ENCODE peak calls at places on chromosomes 11 and 22, in seven cellular contexts. One of them, this sample, is unnamed.

GRCh38 chr22:25028841-25029141 is 76.3 kb downstream of the KIAA1671 start:
- DNase-seq in fibroblast of lung: no peak
- DNase-seq in CD4-positive, alpha-beta T cell: no peak
- DNase-seq in lower lobe of right lung: no peak
- DNase-seq in heart right ventricle: no peak
- DNase-seq in A549: no peak
- DNase-seq in thoracic aorta: no peak
- DNase-seq in this sample: no peak

GRCh38 chr11:15539645-15540044 is 424.9 kb downstream of the INSC start:
- DNase-seq in fibroblast of lung: no peak
- DNase-seq in CD4-positive, alpha-beta T cell: no peak
- DNase-seq in lower lobe of right lung: no peak
- DNase-seq in heart right ventricle: no peak
- DNase-seq in A549: no peak
- DNase-seq in thoracic aorta: no peak
- DNase-seq in this sample: no peak

GRCh38 chr11:78886616-78887015 is 312.0 kb upstream of the NARS2 start:
- DNase-seq in fibroblast of lung: peak; percentile 54
- DNase-seq in CD4-positive, alpha-beta T cell: no peak
- DNase-seq in lower lobe of right lung: no peak
- DNase-seq in heart right ventricle: no peak
- DNase-seq in A549: no peak
- DNase-seq in thoracic aorta: no peak
- DNase-seq in this sample: no peak

GRCh38 chr22:37284807-37285355 is 2.6 kb downstream of the CYTH4 start:
- DNase-seq in fibroblast of lung: no peak
- DNase-seq in CD4-positive, alpha-beta T cell: peak; percentile 34
- DNase-seq in lower lobe of right lung: peak; percentile 83
- DNase-seq in heart right ventricle: peak; percentile 49
- DNase-seq in A549: no peak
- DNase-seq in thoracic aorta: no peak
- DNase-seq in this sample: no peak

GRCh38 chr11:88849368-88849767 is 216.4 kb downstream of the GRM5 start:
- DNase-seq in fibroblast of lung: peak; percentile 6
- DNase-seq in CD4-positive, alpha-beta T cell: no peak
- DNase-seq in lower lobe of right lung: no peak
- DNase-seq in heart right ventricle: no peak
- DNase-seq in A549: no peak
- DNase-seq in thoracic aorta: no peak
- DNase-seq in this sample: no peak

GRCh38 chr11:27216268-27217149 is 146.5 kb downstream of the CCDC34 start:
- DNase-seq in fibroblast of lung: peak; percentile 77
- DNase-seq in CD4-positive, alpha-beta T cell: no peak
- DNase-seq in lower lobe of right lung: peak; percentile 49
- DNase-seq in heart right ventricle: peak; percentile 75
- DNase-seq in A549: no peak
- DNase-seq in thoracic aorta: no peak
- DNase-seq in this sample: no peak

GRCh38 chr11:133894956-133895549 is 49.7 kb upstream of the SPATA19 start:
- DNase-seq in fibroblast of lung: no peak
- DNase-seq in CD4-positive, alpha-beta T cell: no peak
- DNase-seq in lower lobe of right lung: no peak
- DNase-seq in heart right ventricle: no peak
- DNase-seq in A549: no peak
- DNase-seq in thoracic aorta: no peak
- DNase-seq in this sample: no peak

GRCh38 chr11:14860511-14860910 is 31.5 kb downstream of the CYP2R1 start:
- DNase-seq in fibroblast of lung: no peak
- DNase-seq in CD4-positive, alpha-beta T cell: no peak
- DNase-seq in lower lobe of right lung: no peak
- DNase-seq in heart right ventricle: no peak
- DNase-seq in A549: no peak
- DNase-seq in thoracic aorta: no peak
- DNase-seq in this sample: no peak

GRCh38 chr22:26835023-26835422 is 177.6 kb downstream of the MIAT start:
- DNase-seq in fibroblast of lung: no peak
- DNase-seq in CD4-positive, alpha-beta T cell: no peak
- DNase-seq in lower lobe of right lung: no peak
- DNase-seq in heart right ventricle: no peak
- DNase-seq in A549: no peak
- DNase-seq in thoracic aorta: no peak
- DNase-seq in this sample: no peak

GRCh38 chr22:32828150-32828549 is 26.6 kb downstream of the TIMP3 start:
- DNase-seq in fibroblast of lung: no peak
- DNase-seq in CD4-positive, alpha-beta T cell: no peak
- DNase-seq in lower lobe of right lung: no peak
- DNase-seq in heart right ventricle: no peak
- DNase-seq in A549: no peak
- DNase-seq in thoracic aorta: no peak
- DNase-seq in this sample: no peak

GRCh38 chr11:20035701-20036601 is 124.3 kb downstream of the DBX1 start:
- DNase-seq in fibroblast of lung: peak; percentile 97
- DNase-seq in CD4-positive, alpha-beta T cell: no peak
- DNase-seq in lower lobe of right lung: no peak
- DNase-seq in heart right ventricle: no peak
- DNase-seq in A549: peak; percentile 96
- DNase-seq in thoracic aorta: no peak
- DNase-seq in this sample: no peak

GRCh38 chr11:61922539-61922938 is 5.2 kb upstream of the RAB3IL1 start:
- DNase-seq in fibroblast of lung: peak; percentile 82
- DNase-seq in CD4-positive, alpha-beta T cell: no peak
- DNase-seq in lower lobe of right lung: peak; percentile 72
- DNase-seq in heart right ventricle: peak; percentile 74
- DNase-seq in A549: no peak
- DNase-seq in thoracic aorta: no peak
- DNase-seq in this sample: no peak

GRCh38 chr11:69388210-69388609 is 93.3 kb upstream of the LINC01488 start:
- DNase-seq in fibroblast of lung: no peak
- DNase-seq in CD4-positive, alpha-beta T cell: no peak
- DNase-seq in lower lobe of right lung: no peak
- DNase-seq in heart right ventricle: no peak
- DNase-seq in A549: no peak
- DNase-seq in thoracic aorta: no peak
- DNase-seq in this sample: no peak

GRCh38 chr11:88552377-88553029 is 215.0 kb upstream of the CTSC start:
- DNase-seq in fibroblast of lung: peak; percentile 43
- DNase-seq in CD4-positive, alpha-beta T cell: peak; percentile 2
- DNase-seq in lower lobe of right lung: peak; percentile 50
- DNase-seq in heart right ventricle: peak; percentile 14
- DNase-seq in A549: peak; percentile 68
- DNase-seq in thoracic aorta: no peak
- DNase-seq in this sample: no peak

GRCh38 chr22:16917144-16918003 is 90.6 kb downstream of the GAB4 start:
- DNase-seq in fibroblast of lung: peak; percentile 4
- DNase-seq in CD4-positive, alpha-beta T cell: peak; percentile 14
- DNase-seq in lower lobe of right lung: peak; percentile 64
- DNase-seq in heart right ventricle: peak; percentile 49
- DNase-seq in A549: peak; percentile 65
- DNase-seq in thoracic aorta: no peak
- DNase-seq in this sample: no peak

GRCh38 chr22:29855611-29856181 is 17.6 kb upstream of the ASCC2 start:
- DNase-seq in fibroblast of lung: no peak
- DNase-seq in CD4-positive, alpha-beta T cell: no peak
- DNase-seq in lower lobe of right lung: no peak
- DNase-seq in heart right ventricle: peak; percentile 69
- DNase-seq in A549: no peak
- DNase-seq in thoracic aorta: no peak
- DNase-seq in this sample: no peak

GRCh38 chr11:14093065-14093464 is 130.5 kb downstream of the SPON1 start:
- DNase-seq in fibroblast of lung: no peak
- DNase-seq in CD4-positive, alpha-beta T cell: no peak
- DNase-seq in lower lobe of right lung: no peak
- DNase-seq in heart right ventricle: no peak
- DNase-seq in A549: no peak
- DNase-seq in thoracic aorta: no peak
- DNase-seq in this sample: no peak

GRCh38 chr22:37661160-37661924 is 2.8 kb downstream of the PDXP start:
- DNase-seq in fibroblast of lung: peak; percentile 76
- DNase-seq in CD4-positive, alpha-beta T cell: no peak
- DNase-seq in lower lobe of right lung: no peak
- DNase-seq in heart right ventricle: no peak
- DNase-seq in A549: no peak
- DNase-seq in thoracic aorta: no peak
- DNase-seq in this sample: no peak

GRCh38 chr22:48653929-48654328 is 1173.7 kb downstream of the BRD1 start:
- DNase-seq in fibroblast of lung: no peak
- DNase-seq in CD4-positive, alpha-beta T cell: no peak
- DNase-seq in lower lobe of right lung: no peak
- DNase-seq in heart right ventricle: no peak
- DNase-seq in A549: no peak
- DNase-seq in thoracic aorta: no peak
- DNase-seq in this sample: no peak
- H3K27ac ChIP-seq in fibroblast of lung: no peak overlapping the region
- H3K27ac ChIP-seq in CD4-positive, alpha-beta T cell: no peak overlapping the region
- H3K27ac ChIP-seq in lower lobe of right lung: no peak overlapping the region
- H3K27ac ChIP-seq in heart right ventricle: no peak overlapping the region
- H3K27ac ChIP-seq in A549: no peak overlapping the region
- H3K27ac ChIP-seq in thoracic aorta: no peak overlapping the region
- H3K27ac ChIP-seq in this sample: no peak overlapping the region

GRCh38 chr11:113567097-113567496 is 91.9 kb upstream of the DRD2 start:
- DNase-seq in fibroblast of lung: no peak
- DNase-seq in CD4-positive, alpha-beta T cell: no peak
- DNase-seq in lower lobe of right lung: no peak
- DNase-seq in heart right ventricle: no peak
- DNase-seq in A549: no peak
- DNase-seq in thoracic aorta: no peak
- DNase-seq in this sample: no peak
- H3K27ac ChIP-seq in fibroblast of lung: no peak overlapping the region
- H3K27ac ChIP-seq in CD4-positive, alpha-beta T cell: no peak overlapping the region
- H3K27ac ChIP-seq in lower lobe of right lung: no peak overlapping the region
- H3K27ac ChIP-seq in heart right ventricle: no peak overlapping the region
- H3K27ac ChIP-seq in A549: no peak overlapping the region
- H3K27ac ChIP-seq in thoracic aorta: no peak overlapping the region
- H3K27ac ChIP-seq in this sample: no peak overlapping the region

DNA sequence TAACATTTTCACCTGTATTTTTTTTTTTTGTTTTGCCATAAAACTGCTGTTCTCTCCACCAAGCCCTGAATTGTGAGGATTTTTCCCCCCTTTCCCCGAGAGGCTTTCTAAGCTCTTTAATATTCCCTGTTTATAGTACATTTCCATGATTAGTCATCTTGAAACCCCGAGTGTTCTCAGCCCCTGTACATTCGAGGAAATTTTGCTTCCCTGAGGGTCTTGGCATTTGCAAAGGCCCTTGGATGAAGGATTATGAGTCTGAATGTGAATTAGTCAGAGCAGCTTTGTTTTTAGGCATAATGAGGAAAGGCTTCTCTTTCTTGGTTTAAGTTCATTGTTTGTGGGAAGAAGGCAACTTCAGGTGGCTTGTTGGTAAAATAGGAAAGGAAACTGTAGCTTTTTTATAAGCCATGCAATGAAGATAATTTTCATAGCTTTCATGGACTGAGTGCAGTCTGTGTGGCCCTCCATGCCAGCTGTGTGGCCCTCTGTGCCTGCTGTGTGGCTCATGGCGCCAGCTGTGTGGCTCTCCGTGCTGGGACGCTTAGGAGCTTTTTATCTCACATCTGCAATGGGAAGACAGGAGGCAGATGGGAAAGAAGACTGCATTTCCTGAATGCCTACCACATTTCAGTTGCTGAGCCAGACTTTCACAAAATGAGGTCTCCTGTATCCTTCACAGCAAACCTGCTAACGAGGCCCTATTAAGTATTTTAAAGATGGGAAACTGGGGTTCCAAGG is 129.0 kb downstream of the TEAD1 start:
- DNase-seq in fibroblast of lung: peak; percentile 68
- DNase-seq in CD4-positive, alpha-beta T cell: no peak
- DNase-seq in lower lobe of right lung: no peak
- DNase-seq in heart right ventricle: no peak
- DNase-seq in A549: no peak
- DNase-seq in thoracic aorta: no peak
- DNase-seq in this sample: no peak
- H3K27ac ChIP-seq in fibroblast of lung: peak overlapping the region; percentile 46
- H3K27ac ChIP-seq in CD4-positive, alpha-beta T cell: no peak overlapping the region
- H3K27ac ChIP-seq in lower lobe of right lung: peak overlapping the region; percentile 74
- H3K27ac ChIP-seq in heart right ventricle: no peak overlapping the region
- H3K27ac ChIP-seq in A549: peak overlapping the region; percentile 89
- H3K27ac ChIP-seq in thoracic aorta: no peak overlapping the region
- H3K27ac ChIP-seq in this sample: peak overlapping the region; percentile 64

GRCh38 chr11:3155216-3155615 is 9.9 kb downstream of the OSBPL5 start:
- DNase-seq in fibroblast of lung: no peak
- DNase-seq in CD4-positive, alpha-beta T cell: no peak
- DNase-seq in lower lobe of right lung: peak; percentile 40
- DNase-seq in heart right ventricle: peak; percentile 21
- DNase-seq in A549: no peak
- DNase-seq in thoracic aorta: no peak
- DNase-seq in this sample: no peak
- H3K27ac ChIP-seq in fibroblast of lung: peak overlapping the region; percentile 90
- H3K27ac ChIP-seq in CD4-positive, alpha-beta T cell: no peak overlapping the region
- H3K27ac ChIP-seq in lower lobe of right lung: no peak overlapping the region
- H3K27ac ChIP-seq in heart right ventricle: no peak overlapping the region
- H3K27ac ChIP-seq in A549: no peak overlapping the region
- H3K27ac ChIP-seq in thoracic aorta: peak overlapping the region; percentile 96
- H3K27ac ChIP-seq in this sample: peak overlapping the region; percentile 55

GRCh38 chr11:60912223-60912850 is 1.6 kb upstream of the TMEM109 start:
- DNase-seq in fibroblast of lung: no peak
- DNase-seq in CD4-positive, alpha-beta T cell: no peak
- DNase-seq in lower lobe of right lung: no peak
- DNase-seq in heart right ventricle: no peak
- DNase-seq in A549: no peak
- DNase-seq in thoracic aorta: no peak
- DNase-seq in this sample: no peak
- H3K27ac ChIP-seq in fibroblast of lung: no peak overlapping the region
- H3K27ac ChIP-seq in CD4-positive, alpha-beta T cell: peak overlapping the region; percentile 97
- H3K27ac ChIP-seq in lower lobe of right lung: no peak overlapping the region
- H3K27ac ChIP-seq in heart right ventricle: peak overlapping the region; percentile 90
- H3K27ac ChIP-seq in A549: no peak overlapping the region
- H3K27ac ChIP-seq in thoracic aorta: no peak overlapping the region
- H3K27ac ChIP-seq in this sample: no peak overlapping the region

DNA sequence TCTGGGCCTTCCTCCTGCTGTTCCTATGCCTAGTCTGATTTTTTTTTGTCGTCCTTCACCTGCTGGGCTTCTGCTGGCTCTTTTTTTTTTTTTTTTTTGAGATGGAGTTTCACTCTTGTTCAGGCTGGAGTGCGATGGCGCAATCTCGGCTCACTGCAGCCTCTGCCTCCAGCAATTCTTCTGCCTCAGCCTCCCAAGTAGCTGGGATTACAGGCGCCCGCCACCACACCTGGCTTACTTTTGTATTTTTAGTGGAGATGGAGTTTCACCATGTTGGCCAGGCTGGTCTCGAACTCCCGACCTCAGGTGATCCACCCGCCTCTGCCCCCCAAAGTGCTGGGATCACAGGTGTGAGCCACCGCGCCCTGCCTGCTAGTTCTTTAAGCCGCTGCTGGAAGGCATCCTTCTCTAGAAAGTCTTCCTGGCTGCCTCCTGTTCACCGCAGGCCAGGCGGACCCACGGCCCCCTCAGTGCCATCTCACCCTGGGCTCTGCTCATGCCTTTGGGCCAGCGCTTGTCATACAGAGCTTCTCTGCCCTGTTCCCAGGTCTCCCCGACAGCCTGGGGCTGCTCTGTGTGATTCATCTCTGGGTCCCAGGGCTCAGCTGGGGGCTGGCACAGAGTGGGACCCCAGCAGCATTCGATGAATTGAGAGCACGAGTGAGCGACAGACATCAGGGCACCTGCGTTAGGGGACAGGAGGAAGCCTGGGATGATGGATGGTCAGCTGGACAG is 23.6 kb upstream of the PRR5 start:
- DNase-seq in fibroblast of lung: no peak
- DNase-seq in CD4-positive, alpha-beta T cell: no peak
- DNase-seq in lower lobe of right lung: no peak
- DNase-seq in heart right ventricle: no peak
- DNase-seq in A549: no peak
- DNase-seq in thoracic aorta: no peak
- DNase-seq in this sample: no peak
- H3K27ac ChIP-seq in fibroblast of lung: no peak overlapping the region
- H3K27ac ChIP-seq in CD4-positive, alpha-beta T cell: no peak overlapping the region
- H3K27ac ChIP-seq in lower lobe of right lung: no peak overlapping the region
- H3K27ac ChIP-seq in heart right ventricle: no peak overlapping the region
- H3K27ac ChIP-seq in A549: peak overlapping the region; percentile 99
- H3K27ac ChIP-seq in thoracic aorta: no peak overlapping the region
- H3K27ac ChIP-seq in this sample: no peak overlapping the region